ENCODE peak calls at places on chromosome 3, in four cellular contexts. H, J, D and Q are unnamed samples.

GRCh38 chr3:52220380-52221026 is 4.9 kb downstream of the TLR9 start:
- DNase-seq in J (peak), D (peak), H (no peak), Q (peak)

GRCh38 chr3:105062853-105063252 is 303.9 kb upstream of the ALCAM start:
- DNase-seq in J (peak), H (no peak), D (no peak), Q (peak)

GRCh38 chr3:23455775-23456174 is 252.6 kb downstream of the UBE2E2 start:
- DNase-seq in D (no peak), J (no peak), H (no peak), Q (peak)

GRCh38 chr3:32048487-32049174 is 57.8 kb upstream of the GPD1L start:
- DNase-seq in J (no peak), H (no peak), D (peak), Q (no peak)

GRCh38 chr3:13484861-13485590 is 4.9 kb downstream of the HDAC11 start:
- DNase-seq in D (peak), J (no peak), H (no peak), Q (peak)

GRCh38 chr3:114496021-114496434 is 202.2 kb downstream of the TIGIT start:
- DNase-seq in J (no peak), D (no peak), H (no peak), Q (peak)

GRCh38 chr3:181711325-181712135 is at the start of gene SOX2:
- DNase-seq in D (peak), J (peak), H (no peak), Q (peak)

GRCh38 chr3:172705166-172705565 is 5.7 kb downstream of the NCEH1 start:
- DNase-seq in H (no peak), D (peak), J (no peak), Q (no peak)

DNA sequence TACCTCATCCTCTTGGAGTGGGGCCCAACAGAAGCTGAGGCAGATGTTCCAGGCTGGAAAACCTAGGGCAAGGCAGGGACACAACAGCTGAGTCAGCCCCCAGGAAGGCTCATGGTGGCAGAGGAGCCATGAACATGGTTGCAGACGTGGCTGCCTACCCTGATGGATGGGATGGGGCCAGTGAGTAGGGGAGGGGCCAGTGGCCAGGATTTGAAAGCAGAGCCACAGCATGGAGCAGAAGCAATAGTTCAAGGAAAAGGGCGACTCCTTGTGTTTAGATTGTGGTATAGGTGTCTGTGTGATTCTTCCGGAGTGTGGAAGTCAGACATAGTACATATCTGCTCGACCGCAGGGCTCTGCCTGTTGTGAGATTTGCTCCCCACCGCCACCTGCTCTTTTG is 24.2 kb downstream of the PXYLP1 start:
- DNase-seq in D (peak), H (no peak), J (peak), Q (no peak)
- TF ChIP-seq FOS in D (no peak), H (no peak), J (no peak), Q (no peak)

GRCh38 chr3:17194116-17194515 is 309.4 kb downstream of the PLCL2 start:
- DNase-seq in D (no peak), J (no peak), H (no peak), Q (no peak)
- H3K4me3 ChIP-seq in D (no peak), J (no peak), H (no peak), Q (no peak)

GRCh38 chr3:123148772-123149171 is 53.0 kb upstream of the SEC22A start:
- DNase-seq in J (no peak), D (no peak), H (no peak), Q (no peak)
- TF ChIP-seq FOS in J (no peak), D (no peak), H (no peak), Q (no peak)

GRCh38 chr3:124761250-124761796 is 31.1 kb downstream of the UMPS start:
- DNase-seq in D (peak), H (peak), J (peak), Q (peak)

GRCh38 chr3:124763206-124763605 is 33.0 kb downstream of the UMPS start:
- DNase-seq in H (no peak), D (no peak), J (no peak), Q (no peak)

GRCh38 chr3:124762612-124763011 is 32.4 kb downstream of the UMPS start:
- DNase-seq in D (no peak), H (no peak), J (no peak), Q (no peak)

GRCh38 chr3:124760601-124761000 is 30.3 kb downstream of the UMPS start:
- DNase-seq in H (no peak), J (no peak), D (no peak), Q (peak)

GRCh38 chr3:124761935-124762334 is 31.7 kb downstream of the UMPS start:
- DNase-seq in J (no peak), H (no peak), D (no peak), Q (no peak)
- H3K4me3 ChIP-seq in J (no peak), H (no peak), D (no peak), Q (no peak)

DNA sequence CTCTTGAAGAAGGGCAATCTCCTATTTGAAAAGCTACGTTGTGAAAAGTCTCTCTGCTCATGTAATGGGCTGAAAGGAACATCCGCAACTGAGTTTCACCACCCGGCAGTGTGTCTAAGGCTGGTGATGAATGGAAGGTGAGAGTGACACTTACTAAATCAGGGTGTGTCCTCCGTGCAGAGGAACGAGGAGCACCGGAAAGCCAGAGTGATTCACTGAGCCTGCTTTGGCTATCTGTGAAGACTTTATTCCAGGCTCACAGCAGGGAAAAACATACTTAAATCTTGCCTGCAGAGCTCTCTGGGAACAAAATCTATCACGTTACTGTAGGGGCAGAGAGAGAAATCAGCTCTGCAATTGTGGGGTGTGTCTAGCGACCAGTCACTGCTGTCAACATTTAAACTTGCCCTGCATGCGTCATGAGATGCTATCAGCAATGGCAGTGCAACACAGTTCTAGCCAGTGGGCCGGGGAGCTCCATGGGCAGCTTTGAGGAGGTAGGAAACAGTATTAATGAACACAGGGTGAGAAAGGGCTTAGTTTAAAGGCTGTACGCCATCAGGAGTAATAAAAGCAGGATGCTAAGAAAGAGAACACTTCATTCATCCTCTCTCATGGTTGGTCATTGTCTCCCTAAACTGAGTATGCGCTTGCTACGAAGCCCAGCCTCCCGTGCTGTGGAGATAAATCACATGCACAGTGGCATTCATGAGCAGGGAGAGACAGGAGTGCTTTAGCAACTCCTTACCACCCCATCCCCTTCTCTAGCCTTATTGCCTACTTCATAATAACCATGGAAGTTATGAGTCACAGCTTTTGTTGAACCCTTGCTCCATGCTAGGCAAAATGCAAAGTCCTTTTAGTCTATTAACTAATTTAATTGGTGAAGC is 542.7 kb upstream of the ADAMTS9 start:
- DNase-seq in D (no peak), H (no peak), J (no peak), Q (no peak)
- TF ChIP-seq FOS in D (no peak), H (no peak), J (no peak), Q (no peak)

GRCh38 chr3:154766765-154767503 is 313.2 kb upstream of the MME start:
- DNase-seq in H (no peak), D (no peak), J (no peak), Q (no peak)
- H3K4me3 ChIP-seq in H (no peak), D (no peak), J (no peak), Q (no peak)

GRCh38 chr3:113374078-113374477 is 67.2 kb downstream of the CFAP44 start:
- DNase-seq in J (no peak), D (no peak), H (no peak), Q (no peak)

GRCh38 chr3:113377158-113377557 is 64.1 kb downstream of the CFAP44 start:
- DNase-seq in D (no peak), J (no peak), H (peak), Q (no peak)
- TF ChIP-seq FOS in D (no peak), J (no peak), H (no peak), Q (no peak)

DNA sequence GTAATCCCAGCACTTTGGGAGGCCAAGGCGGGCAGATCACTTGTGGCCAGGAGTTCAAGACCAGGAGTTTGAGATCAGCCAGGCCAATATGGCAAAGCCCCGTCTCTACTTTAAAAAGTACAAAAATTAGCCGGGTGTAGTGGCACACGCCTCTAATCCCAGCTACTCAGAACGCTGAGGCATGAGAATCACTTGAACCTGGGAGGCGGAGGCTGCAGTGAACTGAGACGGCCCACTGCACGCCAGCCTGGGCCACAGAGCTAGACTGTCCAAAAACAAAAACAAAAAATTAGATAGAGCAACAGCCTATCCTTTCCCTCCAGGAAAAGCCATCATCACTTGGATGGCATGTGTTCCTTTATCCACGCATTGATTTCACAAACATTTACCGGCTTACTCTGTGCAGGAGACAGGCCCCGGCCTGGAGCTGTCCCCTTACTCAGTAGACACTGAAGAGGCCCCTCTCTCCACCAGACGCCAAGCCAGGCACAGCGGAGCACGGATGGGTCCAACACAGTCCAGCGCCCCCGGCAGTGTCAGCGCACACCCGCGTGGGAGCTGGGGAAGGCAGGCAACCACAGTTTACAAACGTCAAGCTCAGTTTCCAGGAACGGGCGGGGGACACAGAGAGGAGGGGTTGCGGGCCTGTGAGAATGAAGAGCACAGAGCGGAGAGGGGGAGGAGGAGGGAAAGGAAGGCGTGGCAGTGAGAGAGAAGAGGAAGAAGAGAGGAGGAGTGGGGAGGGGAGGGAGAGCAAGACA is 3.1 kb downstream of the GP5 start:
- DNase-seq in H (no peak), D (peak), J (no peak), Q (peak)
- H3K4me3 ChIP-seq in H (no peak), D (no peak), J (no peak), Q (no peak)

DNA sequence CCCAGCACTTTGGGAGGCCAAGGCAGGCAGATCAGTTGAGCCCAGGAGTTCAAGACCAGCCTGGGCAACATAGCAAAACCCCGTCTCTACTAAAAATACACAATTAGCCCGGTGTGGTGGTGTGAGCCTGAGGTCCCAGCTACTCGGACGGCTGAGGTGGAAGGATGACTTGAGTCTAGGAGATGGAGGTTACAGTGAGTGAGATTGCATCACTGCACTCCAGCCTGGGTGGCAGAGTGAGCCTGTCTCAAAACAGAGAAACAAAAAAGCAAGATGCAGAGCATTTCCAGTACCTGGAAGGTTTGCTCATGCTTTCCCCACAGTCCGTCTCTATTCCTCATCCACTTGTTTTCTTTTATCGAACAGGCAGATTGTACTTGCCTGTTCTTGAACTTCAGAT is 3.8 kb upstream of the PDIA5 start:
- DNase-seq in J (no peak), H (no peak), D (no peak), Q (no peak)
- TF ChIP-seq FOS in J (no peak), H (no peak), D (no peak), Q (no peak)